ENCODE peak calls at places on chromosomes 11 and 22, in six cellular contexts. R is astrocyte of the cerebellum, E is WTC11, W is IMR-90, P is endodermal cell, D is body of pancreas. Z is an unnamed sample.

GRCh38 chr11:128517457-128518230 is 69.7 kb downstream of the ETS1 start:
- DNase-seq in E (no peak), P (no peak), W (no peak), R (peak; percentile 52), D (no peak), Z (no peak)

GRCh38 chr11:64777449-64778222 is 706 bp downstream of the SF1 start:
- DNase-seq in P (peak; percentile 89), R (peak; percentile 66), D (peak; percentile 83), E (peak; percentile 64), W (peak; percentile 75), Z (peak; percentile 82)

GRCh38 chr11:123356539-123356938 is 73.5 kb upstream of the GRAMD1B start:
- DNase-seq in E (no peak), D (no peak), W (no peak), R (no peak), P (no peak), Z (no peak)

GRCh38 chr11:113457784-113458183 is 17.4 kb downstream of the DRD2 start:
- DNase-seq in R (no peak), P (peak; percentile 80), D (no peak), E (peak; percentile 30), W (no peak), Z (no peak)

GRCh38 chr11:115193931-115194797 is 310.1 kb downstream of the CADM1 start:
- DNase-seq in D (no peak), P (no peak), E (no peak), W (no peak), R (no peak), Z (no peak)

GRCh38 chr11:118438314-118438931 is 2.1 kb downstream of the KMT2A start:
- DNase-seq in W (peak; percentile 87), D (peak; percentile 22), P (peak; percentile 81), R (peak; percentile 59), E (peak; percentile 27), Z (peak; percentile 26)

GRCh38 chr11:65434057-65434666 is 11.6 kb downstream of the NEAT1 start:
- DNase-seq in R (no peak), P (peak; percentile 11), E (no peak), D (no peak), W (peak; percentile 34), Z (no peak)

GRCh38 chr11:46857666-46858065 is 11.6 kb upstream of the CKAP5 start:
- DNase-seq in P (no peak), E (no peak), W (no peak), R (no peak), D (no peak), Z (no peak)

GRCh38 chr22:49723478-49724029 is 104.1 kb downstream of the BRD1 start:
- DNase-seq in P (no peak), W (no peak), E (no peak), D (no peak), R (no peak), Z (no peak)

GRCh38 chr11:80598905-80599304 is 1158.1 kb upstream of the TENM4 start:
- DNase-seq in P (no peak), D (no peak), R (no peak), W (no peak), E (no peak), Z (no peak)

GRCh38 chr11:32105871-32106312 is 15.0 kb downstream of the RCN1 start:
- DNase-seq in W (no peak), P (no peak), D (no peak), R (no peak), E (no peak), Z (no peak)

GRCh38 chr22:50035976-50036375 is 22.1 kb downstream of the TTLL8 start:
- DNase-seq in E (no peak), D (no peak), R (no peak), P (no peak), W (no peak), Z (no peak)

GRCh38 chr11:639324-639977 is 2.4 kb downstream of the DRD4 start:
- DNase-seq in E (no peak), P (peak; percentile 54), D (no peak), R (no peak), W (no peak), Z (no peak)

GRCh38 chr22:20259336-20259705 is 8.8 kb downstream of the RTN4R start:
- DNase-seq in P (no peak), D (no peak), E (no peak), R (no peak), W (no peak), Z (no peak)

GRCh38 chr11:134725939-134726639 is 314.0 kb upstream of the B3GAT1 start:
- DNase-seq in P (peak; percentile 71), R (no peak), W (no peak), D (peak; percentile 45), E (peak; percentile 50), Z (no peak)
- TF ChIP-seq CTCF in P (peak; percentile 79), R (no peak), W (no peak), D (peak; percentile 52), E (no peak), Z (no peak)

GRCh38 chr11:75858613-75859012 is 43.6 kb downstream of the UVRAG start:
- DNase-seq in W (peak; percentile 61), P (no peak), E (no peak), D (no peak), R (peak; percentile 38), Z (no peak)

GRCh38 chr11:75855191-75855590 is 40.2 kb downstream of the UVRAG start:
- DNase-seq in P (no peak), E (no peak), W (no peak), R (no peak), D (no peak), Z (no peak)

GRCh38 chr11:75859614-75860013 is 44.6 kb downstream of the UVRAG start:
- DNase-seq in R (no peak), E (no peak), P (no peak), D (no peak), W (no peak), Z (no peak)

GRCh38 chr11:75858042-75858441 is 43.0 kb downstream of the UVRAG start:
- DNase-seq in D (no peak), P (no peak), E (no peak), W (no peak), R (no peak), Z (no peak)

GRCh38 chr11:75856912-75857311 is 41.9 kb downstream of the UVRAG start:
- DNase-seq in E (no peak), W (no peak), P (no peak), D (no peak), R (no peak), Z (no peak)
- TF ChIP-seq CTCF in E (no peak), W (no peak), P (no peak), D (no peak), R (no peak), Z (no peak)

DNA sequence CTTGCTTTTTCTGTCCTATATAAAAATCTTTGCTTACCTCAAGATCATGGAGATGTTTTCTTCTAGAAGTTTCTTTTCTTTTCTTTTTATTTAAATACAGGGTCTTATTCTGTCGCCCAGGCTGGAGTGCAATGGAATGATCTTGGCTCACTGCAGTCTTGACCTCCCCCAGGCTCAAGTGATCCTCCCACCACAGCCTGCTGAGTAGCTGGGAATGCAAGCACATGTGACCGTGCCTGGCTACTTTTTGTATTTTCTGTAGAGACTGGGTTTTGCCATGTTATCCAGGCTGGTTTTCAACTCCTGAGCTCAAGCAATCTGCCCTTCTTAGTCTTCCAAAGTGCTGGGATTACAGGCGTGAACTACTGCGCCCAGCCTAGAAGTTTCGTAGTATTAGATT is 45.3 kb downstream of the USP35 start:
- DNase-seq in W (no peak), E (no peak), R (no peak), P (no peak), D (no peak), Z (no peak)
- TF ChIP-seq CTCF in W (no peak), E (no peak), R (no peak), P (no peak), D (no peak), Z (no peak)

DNA sequence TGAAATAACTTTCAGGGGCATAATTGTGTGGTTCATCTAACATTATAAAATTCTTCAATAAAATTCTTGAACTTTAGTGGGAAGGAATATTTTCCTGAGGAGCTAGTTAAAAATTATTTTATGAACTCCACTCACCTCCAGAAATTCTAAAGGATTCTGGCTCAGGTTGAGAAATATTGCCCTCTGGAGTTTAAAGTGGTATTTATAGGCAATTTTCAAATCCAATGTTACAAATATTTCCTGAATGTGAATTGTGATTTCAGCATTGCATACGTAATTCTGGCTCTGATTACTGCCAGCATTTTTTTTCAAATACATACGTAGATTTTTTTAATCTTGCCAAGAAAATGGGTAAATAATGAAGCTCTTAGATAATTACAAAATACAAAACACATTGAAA is 598.2 kb upstream of the ANO3 start:
- DNase-seq in D (no peak), W (no peak), P (no peak), E (no peak), R (no peak), Z (no peak)
- TF ChIP-seq CTCF in D (no peak), W (peak; percentile 17), P (peak; percentile 60), E (no peak), R (peak; percentile 25), Z (no peak)